ENCODE peak calls at places on chromosomes 4 and X, in ten cellular contexts. P is A549, T is H9, D is PC-3, Z is endothelial cell of umbilical vein, R is pancreas, U is fibroblast of lung, G is cardiac muscle cell, X is osteoblast, J is right atrium auricular region. E is an unnamed sample. For H3K4me1, the result is how much of the 10 kb centered on the place peaks cover.

GRCh38 chr4:67327245-67327860 is 217.9 kb downstream of the CENPC start:
- DNase-seq in P (peak), T (peak), D (peak), Z (peak), R (no peak), U (peak), G (peak), X (no peak), J (peak), E (no peak)

GRCh38 chr4:167581449-167581965 is 347.2 kb upstream of the SPOCK3 start:
- DNase-seq in P (no peak), T (no peak), D (no peak), Z (no peak), R (peak), U (no peak), G (no peak), X (no peak), J (no peak), E (no peak)

GRCh38 chr4:167966161-167966560 is 126.2 kb upstream of the ANXA10 start:
- DNase-seq in P (no peak), T (no peak), D (peak), Z (peak), R (no peak), U (peak), G (peak), X (no peak), J (no peak), E (no peak)

GRCh38 chr4:60400599-60400998 is 799.5 kb upstream of the ADGRL3 start:
- DNase-seq in P (no peak), T (no peak), D (peak), Z (no peak), R (no peak), U (no peak), G (no peak), X (no peak), J (no peak), E (no peak)

GRCh38 chr4:40956726-40957255 is 207.0 kb downstream of the NSUN7 start:
- DNase-seq in P (no peak), T (no peak), D (no peak), Z (no peak), R (no peak), U (peak), G (peak), X (no peak), J (peak), E (no peak)

GRCh38 chr4:5710962-5711478 is at the start of gene EVC:
- DNase-seq in P (peak), T (peak), D (peak), Z (peak), R (peak), U (peak), G (peak), X (peak), J (peak), E (no peak)

GRCh38 chr4:139675156-139675555 is 9.5 kb downstream of the MGST2 start:
- DNase-seq in P (no peak), T (no peak), D (no peak), Z (no peak), R (no peak), U (no peak), G (no peak), X (no peak), J (no peak), E (no peak)

GRCh38 chr4:159227984-159228383 is 125.1 kb downstream of the RAPGEF2 start:
- DNase-seq in P (no peak), T (peak), D (no peak), Z (peak), R (peak), U (peak), G (peak), X (peak), J (peak), E (no peak)

GRCh38 chr4:86749121-86749520 is 100.1 kb downstream of the SLC10A6 start:
- DNase-seq in P (no peak), T (no peak), D (no peak), Z (no peak), R (no peak), U (no peak), G (no peak), X (no peak), J (no peak), E (no peak)

GRCh38 chr4:140238353-140239041 is 84.5 kb upstream of the MAML3 start:
- DNase-seq in P (no peak), T (peak), D (no peak), Z (peak), R (peak), U (peak), G (peak), X (peak), J (peak), E (peak)

GRCh38 chr4:8228319-8229250 is 29.5 kb downstream of the SH3TC1 start:
- DNase-seq in P (peak), T (no peak), D (peak), Z (peak), R (peak), U (peak), G (peak), X (peak), J (peak), E (peak)

GRCh38 chrX:131816551-131817136 is 206.5 kb upstream of the STK26 start:
- DNase-seq in P (no peak), T (no peak), D (peak), Z (peak), R (no peak), U (peak), G (no peak), X (no peak), J (no peak), E (peak)

GRCh38 chr4:56505269-56506109 is at the start of gene ARL9:
- DNase-seq in P (no peak), T (peak), D (peak), Z (peak), R (peak), U (peak), G (peak), X (peak), J (peak), E (no peak)

GRCh38 chrX:108034725-108035124 is 10.1 kb upstream of the VSIG1 start:
- DNase-seq in P (no peak), T (no peak), D (peak), Z (no peak), R (no peak), U (no peak), G (no peak), X (peak), J (no peak), E (no peak)

GRCh38 chr4:109592367-109592766 is 32.3 kb downstream of the MCUB start:
- DNase-seq in P (no peak), T (no peak), D (no peak), Z (no peak), R (no peak), U (no peak), G (no peak), X (no peak), J (no peak), E (no peak)

GRCh38 chr4:144740316-144740715 is 94.4 kb downstream of the HHIP start:
- DNase-seq in P (no peak), T (no peak), D (no peak), Z (no peak), R (no peak), U (peak), G (no peak), X (no peak), J (no peak), E (no peak)

GRCh38 chrX:77749695-77750094 is 36.3 kb downstream of the ATRX start:
- DNase-seq in P (peak), T (no peak), D (peak), Z (no peak), R (no peak), U (peak), G (peak), X (no peak), J (no peak), E (no peak)

GRCh38 chr4:141142423-141142822 is 9.2 kb upstream of the RNF150 start:
- DNase-seq in P (no peak), T (no peak), D (peak), Z (no peak), R (no peak), U (peak), G (peak), X (no peak), J (no peak), E (no peak)

GRCh38 chr4:3440979-3441500 is 728 bp upstream of the HGFAC start:
- DNase-seq in P (no peak), T (no peak), D (no peak), Z (no peak), R (no peak), U (peak), G (peak), X (peak), J (no peak), E (no peak)

GRCh38 chrX:45614853-45615252 is 414.2 kb upstream of the DIPK2B start:
- DNase-seq in P (no peak), T (no peak), D (no peak), Z (no peak), R (no peak), U (no peak), G (no peak), X (no peak), J (no peak), E (no peak)

GRCh38 chr4:46073778-46074177 is 50.1 kb downstream of the GABRG1 start:
- DNase-seq in P (no peak), T (no peak), D (no peak), Z (no peak), R (no peak), U (no peak), G (no peak), X (no peak), J (no peak), E (no peak)

GRCh38 chr4:109207060-109207459 is 95.4 kb downstream of the COL25A1 start:
- DNase-seq in P (no peak), T (no peak), D (peak), Z (peak), R (no peak), U (peak), G (peak), X (no peak), J (no peak), E (no peak)

GRCh38 chr4:168908093-168908492 is 102.0 kb downstream of the CBR4 start:
- DNase-seq in P (no peak), T (no peak), D (peak), Z (no peak), R (no peak), U (peak), G (peak), X (peak), J (no peak), E (no peak)

GRCh38 chr4:87416965-87417364 is 5.4 kb upstream of the NUDT9 start:
- DNase-seq in P (no peak), T (no peak), D (no peak), Z (no peak), R (no peak), U (no peak), G (no peak), X (no peak), J (no peak), E (no peak)

GRCh38 chr4:13427599-13428325 is 56.4 kb downstream of the RAB28 start:
- DNase-seq in P (no peak), T (no peak), D (no peak), Z (no peak), R (no peak), U (peak), G (peak), X (no peak), J (no peak), E (no peak)

GRCh38 chr4:157977086-157977485 is 195.7 kb downstream of the GASK1B start:
- DNase-seq in P (no peak), T (no peak), D (no peak), Z (peak), R (no peak), U (no peak), G (no peak), X (no peak), J (no peak), E (no peak)

GRCh38 chr4:76856183-76856969 is 41.6 kb downstream of the SOWAHB start:
- DNase-seq in P (no peak), T (no peak), D (peak), Z (peak), R (no peak), U (peak), G (peak), X (peak), J (no peak), E (no peak)

GRCh38 chr4:167786504-167786903 is 305.8 kb upstream of the ANXA10 start:
- DNase-seq in P (no peak), T (no peak), D (no peak), Z (no peak), R (no peak), U (no peak), G (no peak), X (no peak), J (no peak), E (no peak)

GRCh38 chr4:158033416-158033863 is 139.4 kb downstream of the GASK1B start:
- DNase-seq in P (no peak), T (no peak), D (peak), Z (peak), R (no peak), U (peak), G (peak), X (peak), J (no peak), E (no peak)

GRCh38 chr4:103046416-103047290 is 27.1 kb upstream of the SLC9B1 start:
- DNase-seq in P (peak), T (peak), D (peak), Z (peak), R (no peak), U (peak), G (peak), X (no peak), J (no peak), E (no peak)

GRCh38 chrX:69493193-69493592 is 10.9 kb upstream of the NALF2 start:
- DNase-seq in P (peak), T (peak), D (peak), Z (peak), R (no peak), U (no peak), G (peak), X (peak), J (no peak), E (no peak)

GRCh38 chr4:86846921-86847320 is 2.3 kb downstream of the SLC10A6 start:
- DNase-seq in P (no peak), T (no peak), D (no peak), Z (peak), R (no peak), U (peak), G (no peak), X (no peak), J (no peak), E (no peak)

GRCh38 chrX:41541381-41541780 is 94.2 kb downstream of the NYX start:
- DNase-seq in P (no peak), T (no peak), D (no peak), Z (no peak), R (no peak), U (peak), G (no peak), X (no peak), J (no peak), E (no peak)

GRCh38 chr4:119585771-119586170 is 42.8 kb downstream of the PDE5A start:
- DNase-seq in P (no peak), T (no peak), D (peak), Z (no peak), R (no peak), U (peak), G (no peak), X (no peak), J (no peak), E (no peak)

GRCh38 chr4:130028552-130028951 is 932.6 kb downstream of the C4orf33 start:
- DNase-seq in P (no peak), T (no peak), D (no peak), Z (no peak), R (no peak), U (no peak), G (no peak), X (no peak), J (no peak), E (no peak)

GRCh38 chr4:113209652-113210320 is 160.3 kb downstream of the ANK2 start:
- DNase-seq in P (no peak), T (no peak), D (no peak), Z (no peak), R (no peak), U (no peak), G (no peak), X (no peak), J (no peak), E (no peak)

GRCh38 chrX:19904778-19905367 is 17.5 kb upstream of the SH3KBP1 start:
- DNase-seq in P (peak), T (no peak), D (peak), Z (peak), R (no peak), U (peak), G (peak), X (no peak), J (no peak), E (no peak)

GRCh38 chr4:115126487-115126886 is 13.1 kb upstream of the NDST4 start:
- DNase-seq in P (no peak), T (no peak), D (no peak), Z (no peak), R (no peak), U (peak), G (no peak), X (no peak), J (no peak), E (no peak)

GRCh38 chr4:73251384-73251783 is 7.2 kb downstream of the ANKRD17 start:
- DNase-seq in P (no peak), T (no peak), D (no peak), Z (no peak), R (no peak), U (no peak), G (peak), X (no peak), J (no peak), E (no peak)
- TF ChIP-seq CTCF in P (no peak), T (peak), D (no peak), Z (no peak), R (no peak), U (peak), G (peak), X (peak), J (no peak), E (no peak)

GRCh38 chrX:11968991-11969390 is 169.3 kb upstream of the FRMPD4 start:
- DNase-seq in P (no peak), T (no peak), D (peak), Z (no peak), R (no peak), U (no peak), G (peak), X (no peak), J (no peak), E (no peak)

GRCh38 chrX:11968470-11968869 is 169.8 kb upstream of the FRMPD4 start:
- DNase-seq in P (no peak), T (no peak), D (peak), Z (no peak), R (no peak), U (peak), G (peak), X (no peak), J (no peak), E (no peak)

GRCh38 chrX:11965436-11965835 is 172.8 kb upstream of the FRMPD4 start:
- DNase-seq in P (no peak), T (no peak), D (no peak), Z (peak), R (no peak), U (no peak), G (no peak), X (no peak), J (no peak), E (no peak)

GRCh38 chrX:11967986-11968385 is 170.3 kb upstream of the FRMPD4 start:
- DNase-seq in P (no peak), T (no peak), D (peak), Z (no peak), R (no peak), U (peak), G (peak), X (no peak), J (no peak), E (no peak)

GRCh38 chrX:11970935-11971334 is 167.3 kb upstream of the FRMPD4 start:
- DNase-seq in P (no peak), T (no peak), D (peak), Z (no peak), R (no peak), U (peak), G (peak), X (peak), J (no peak), E (no peak)
- H3K4me1 ChIP-seq in P (under half), T (under half), D (under half), Z (under half), R (under half), U (under half), G (under half), X (under half), J (under half), E (under half)

GRCh38 chr4:75429208-75429607 is 85.0 kb downstream of the RCHY1 start:
- DNase-seq in P (no peak), T (no peak), D (peak), Z (no peak), R (no peak), U (no peak), G (no peak), X (no peak), J (no peak), E (no peak)

GRCh38 chr4:75434105-75434504 is 80.1 kb downstream of the RCHY1 start:
- DNase-seq in P (no peak), T (no peak), D (no peak), Z (no peak), R (no peak), U (no peak), G (no peak), X (no peak), J (no peak), E (no peak)

GRCh38 chr4:75432683-75433082 is 81.5 kb downstream of the RCHY1 start:
- DNase-seq in P (peak), T (peak), D (peak), Z (peak), R (no peak), U (peak), G (peak), X (no peak), J (no peak), E (no peak)
- TF ChIP-seq CTCF in P (no peak), T (peak), D (peak), Z (peak), R (no peak), U (peak), G (peak), X (peak), J (no peak), E (no peak)

GRCh38 chr4:1792832-1793495 is at the start of gene FGFR3:
- DNase-seq in P (peak), T (peak), D (peak), Z (no peak), R (peak), U (peak), G (peak), X (peak), J (no peak), E (no peak)
- H3K4me1 ChIP-seq in P (under half), T (under half), D (under half), Z (under half), R (under half), U (under half), G (under half), X (under half), J (under half), E (under half)

E was measured in esophagus squamous epithelium.